ENCODE peak calls at places on chromosome 11, in ten cellular contexts. V is CD8-positive, alpha-beta memory T cell; I is fibroblast of mammary gland; P is endothelial cell of umbilical vein; Q is KG1; X is activated CD4-positive, alpha-beta T cell treated with anti-CD3 and anti-CD28 coated beads, Interleukin-2, amount 50 U/mL, for 1 hour; A is kidney epithelial cell; S is WTC11; R is foreskin fibroblast; L is GM23248. D is an unnamed sample.
A peak's percentile ranks its signal among the peaks of the same experiment; 100 is the strongest.

GRCh38 chr11:76030286-76030685 is 176.0 kb downstream of the WNT11 start:
- DNase-seq in V (no peak), I (peak; percentile 21), P (peak; percentile 96), Q (no peak), X (no peak), A (peak; percentile 58), S (no peak), R (no peak), L (no peak), D (no peak)

GRCh38 chr11:104254347-104254746 is 90.4 kb upstream of the PDGFD start:
- DNase-seq in V (no peak), I (peak; percentile 29), P (peak; percentile 23), Q (peak; percentile 31), X (no peak), A (no peak), S (peak; percentile 85), R (peak; percentile 10), L (peak; percentile 4), D (no peak)

GRCh38 chr11:128482092-128482491 is 105.3 kb downstream of the ETS1 start:
- DNase-seq in V (no peak), I (no peak), P (no peak), Q (no peak), X (no peak), A (no peak), S (no peak), R (no peak), L (no peak), D (no peak)

GRCh38 chr11:124846058-124846719 is 19.0 kb upstream of the ROBO3 start:
- DNase-seq in V (no peak), I (no peak), P (no peak), Q (no peak), X (no peak), A (no peak), S (no peak), R (no peak), L (no peak), D (no peak)

GRCh38 chr11:69403556-69404215 is 77.8 kb upstream of the LINC01488 start:
- DNase-seq in V (no peak), I (peak; percentile 34), P (no peak), Q (no peak), X (no peak), A (no peak), S (no peak), R (peak; percentile 61), L (peak; percentile 53), D (no peak)

GRCh38 chr11:128235958-128236357 is 351.4 kb downstream of the ETS1 start:
- DNase-seq in V (no peak), I (no peak), P (peak; percentile 56), Q (no peak), X (no peak), A (no peak), S (no peak), R (no peak), L (no peak), D (no peak)

GRCh38 chr11:2178906-2179494 is 7.4 kb upstream of the TH start:
- DNase-seq in V (no peak), I (peak; percentile 12), P (no peak), Q (no peak), X (no peak), A (peak; percentile 85), S (no peak), R (peak; percentile 20), L (peak; percentile 69), D (no peak)

GRCh38 chr11:14645247-14645912 is 1.8 kb downstream of the PDE3B start:
- DNase-seq in V (no peak), I (peak; percentile 40), P (peak; percentile 28), Q (no peak), X (no peak), A (no peak), S (no peak), R (peak; percentile 25), L (peak; percentile 66), D (no peak)

GRCh38 chr11:121596195-121597145 is 143.7 kb upstream of the SORL1-AS1 start:
- DNase-seq in V (no peak), I (peak; percentile 57), P (no peak), Q (no peak), X (no peak), A (no peak), S (no peak), R (peak; percentile 36), L (peak; percentile 47), D (no peak)

GRCh38 chr11:8777907-8778767 is 95.5 kb downstream of the RPL27A start:
- DNase-seq in V (no peak), I (peak; percentile 72), P (no peak), Q (no peak), X (no peak), A (no peak), S (no peak), R (peak; percentile 74), L (peak; percentile 68), D (no peak)

GRCh38 chr11:30553521-30554110 is 32.5 kb downstream of the MPPED2 start:
- DNase-seq in V (no peak), I (no peak), P (no peak), Q (no peak), X (no peak), A (no peak), S (no peak), R (no peak), L (no peak), D (no peak)

GRCh38 chr11:76480241-76480640 is 35.4 kb downstream of the EMSY start:
- DNase-seq in V (no peak), I (no peak), P (no peak), Q (no peak), X (no peak), A (no peak), S (no peak), R (no peak), L (no peak), D (no peak)

GRCh38 chr11:113261709-113262475 is 52.5 kb upstream of the TTC12 start:
- DNase-seq in V (no peak), I (no peak), P (no peak), Q (no peak), X (no peak), A (no peak), S (no peak), R (no peak), L (peak; percentile 58), D (no peak)

GRCh38 chr11:63719987-63720386 is 38.7 kb downstream of the RTN3 start:
- DNase-seq in V (no peak), I (peak; percentile 51), P (no peak), Q (no peak), X (no peak), A (no peak), S (no peak), R (peak; percentile 30), L (peak; percentile 14), D (no peak)

GRCh38 chr11:70764356-70764905 is 366.1 kb downstream of the CTTN start:
- DNase-seq in V (no peak), I (no peak), P (no peak), Q (no peak), X (no peak), A (no peak), S (no peak), R (no peak), L (no peak), D (no peak)

GRCh38 chr11:112513936-112514716 is 253.5 kb upstream of the PLET1 start:
- DNase-seq in V (no peak), I (no peak), P (no peak), Q (no peak), X (no peak), A (no peak), S (no peak), R (no peak), L (no peak), D (no peak)

GRCh38 chr11:57373146-57373545 is 7.8 kb downstream of the PRG3 start:
- DNase-seq in V (no peak), I (no peak), P (no peak), Q (no peak), X (no peak), A (no peak), S (no peak), R (no peak), L (no peak), D (no peak)

GRCh38 chr11:8760896-8761295 is 78.3 kb downstream of the RPL27A start:
- DNase-seq in V (no peak), I (no peak), P (no peak), Q (no peak), X (no peak), A (no peak), S (no peak), R (no peak), L (no peak), D (no peak)

GRCh38 chr11:62648967-62649364 is 2.6 kb upstream of the GANAB start:
- DNase-seq in V (no peak), I (no peak), P (no peak), Q (no peak), X (no peak), A (no peak), S (no peak), R (no peak), L (no peak), D (no peak)

GRCh38 chr11:49995559-49995958 is 13.2 kb upstream of the OR4C12 start:
- DNase-seq in V (no peak), I (peak; percentile 63), P (peak; percentile 6), Q (peak; percentile 30), X (no peak), A (no peak), S (peak; percentile 32), R (peak; percentile 2), L (peak; percentile 86), D (no peak)

GRCh38 chr11:36216061-36216615 is 73.1 kb downstream of the COMMD9 start:
- DNase-seq in V (no peak), I (no peak), P (no peak), Q (no peak), X (no peak), A (no peak), S (no peak), R (no peak), L (no peak), D (no peak)

GRCh38 chr11:83293436-83293732 is 7.2 kb upstream of the CCDC90B start:
- DNase-seq in V (no peak), I (no peak), P (no peak), Q (no peak), X (no peak), A (no peak), S (no peak), R (no peak), L (no peak), D (no peak)

GRCh38 chr11:122478986-122479385 is 176.5 kb upstream of the UBASH3B start:
- DNase-seq in V (no peak), I (peak; percentile 9), P (no peak), Q (no peak), X (no peak), A (no peak), S (no peak), R (no peak), L (peak; percentile 21), D (no peak)

GRCh38 chr11:33000181-33000580 is 15.5 kb upstream of the DEPDC7 start:
- DNase-seq in V (no peak), I (peak; percentile 72), P (peak; percentile 60), Q (no peak), X (no peak), A (peak; percentile 42), S (no peak), R (peak; percentile 71), L (peak; percentile 80), D (no peak)

GRCh38 chr11:88036701-88037100 is 138.5 kb downstream of the RAB38 start:
- DNase-seq in V (no peak), I (no peak), P (no peak), Q (no peak), X (no peak), A (no peak), S (no peak), R (no peak), L (no peak), D (no peak)

GRCh38 chr11:10147195-10147594 is 146.8 kb downstream of the SBF2 start:
- DNase-seq in V (no peak), I (no peak), P (no peak), Q (no peak), X (no peak), A (no peak), S (no peak), R (no peak), L (no peak), D (no peak)

GRCh38 chr11:72637926-72638325 is 36.3 kb downstream of the PDE2A start:
- DNase-seq in V (no peak), I (no peak), P (no peak), Q (no peak), X (no peak), A (no peak), S (no peak), R (no peak), L (no peak), D (no peak)

GRCh38 chr11:105071060-105071732 is 26.1 kb upstream of the CARD16 start:
- DNase-seq in V (no peak), I (no peak), P (no peak), Q (no peak), X (no peak), A (no peak), S (no peak), R (no peak), L (no peak), D (no peak)

D was measured in omental fat pad.